ENCODE peak calls at places on chromosomes 6 and 20, in six cellular contexts. One of them, this sample, is unnamed.

GRCh38 chr6:54238407-54238806 is 69.8 kb upstream of the TINAG start:
- DNase-seq in K562: no peak
- DNase-seq in PC-3: peak
- DNase-seq in stomach: no peak
- DNase-seq in heart left ventricle: no peak
- DNase-seq in astrocyte: peak
- DNase-seq in this sample: no peak

GRCh38 chr6:116066789-116067188 is 6.1 kb upstream of the FRK start:
- DNase-seq in K562: no peak
- DNase-seq in PC-3: no peak
- DNase-seq in stomach: no peak
- DNase-seq in heart left ventricle: no peak
- DNase-seq in astrocyte: no peak
- DNase-seq in this sample: no peak

GRCh38 chr6:163613668-163614067 is 199.2 kb downstream of the QKI start:
- DNase-seq in K562: no peak
- DNase-seq in PC-3: no peak
- DNase-seq in stomach: no peak
- DNase-seq in heart left ventricle: no peak
- DNase-seq in astrocyte: no peak
- DNase-seq in this sample: no peak

GRCh38 chr20:24153101-24154040 is 164.8 kb upstream of the GGTLC1 start:
- DNase-seq in K562: no peak
- DNase-seq in PC-3: no peak
- DNase-seq in stomach: no peak
- DNase-seq in heart left ventricle: no peak
- DNase-seq in astrocyte: no peak
- DNase-seq in this sample: peak

GRCh38 chr20:40588891-40589290 is 100.1 kb downstream of the MAFB start:
- DNase-seq in K562: no peak
- DNase-seq in PC-3: no peak
- DNase-seq in stomach: no peak
- DNase-seq in heart left ventricle: no peak
- DNase-seq in astrocyte: no peak
- DNase-seq in this sample: no peak

GRCh38 chr6:140708386-140708785 is 1333.9 kb upstream of the CITED2 start:
- DNase-seq in K562: no peak
- DNase-seq in PC-3: no peak
- DNase-seq in stomach: no peak
- DNase-seq in heart left ventricle: no peak
- DNase-seq in astrocyte: no peak
- DNase-seq in this sample: no peak

GRCh38 chr20:52192296-52193007 is 873 bp upstream of the ZFP64 start:
- DNase-seq in K562: peak
- DNase-seq in PC-3: peak
- DNase-seq in stomach: no peak
- DNase-seq in heart left ventricle: peak
- DNase-seq in astrocyte: no peak
- DNase-seq in this sample: no peak

GRCh38 chr20:14860410-14860814 is 523.0 kb upstream of the FLRT3 start:
- DNase-seq in K562: no peak
- DNase-seq in PC-3: peak
- DNase-seq in stomach: no peak
- DNase-seq in heart left ventricle: no peak
- DNase-seq in astrocyte: no peak
- DNase-seq in this sample: no peak

GRCh38 chr20:32610897-32611218 is 25.7 kb upstream of the NOL4L start:
- DNase-seq in K562: no peak
- DNase-seq in PC-3: no peak
- DNase-seq in stomach: no peak
- DNase-seq in heart left ventricle: no peak
- DNase-seq in astrocyte: no peak
- DNase-seq in this sample: no peak

GRCh38 chr20:49380245-49380875 is 102.1 kb downstream of the KCNB1 start:
- DNase-seq in K562: no peak
- DNase-seq in PC-3: no peak
- DNase-seq in stomach: no peak
- DNase-seq in heart left ventricle: no peak
- DNase-seq in astrocyte: no peak
- DNase-seq in this sample: no peak

GRCh38 chr20:24779886-24780285 is 169.2 kb upstream of the CST7 start:
- DNase-seq in K562: no peak
- DNase-seq in PC-3: no peak
- DNase-seq in stomach: no peak
- DNase-seq in heart left ventricle: no peak
- DNase-seq in astrocyte: no peak
- DNase-seq in this sample: no peak

GRCh38 chr6:13712485-13712990 is 903 bp upstream of the RANBP9 start:
- DNase-seq in K562: no peak
- DNase-seq in PC-3: peak
- DNase-seq in stomach: no peak
- DNase-seq in heart left ventricle: no peak
- DNase-seq in astrocyte: no peak
- DNase-seq in this sample: no peak

GRCh38 chr6:144158133-144158532 is 7.8 kb downstream of the STX11 start:
- DNase-seq in K562: no peak
- DNase-seq in PC-3: peak
- DNase-seq in stomach: no peak
- DNase-seq in heart left ventricle: peak
- DNase-seq in astrocyte: peak
- DNase-seq in this sample: peak

GRCh38 chr20:13199279-13199678 is 21.8 kb upstream of the ISM1 start:
- DNase-seq in K562: no peak
- DNase-seq in PC-3: no peak
- DNase-seq in stomach: no peak
- DNase-seq in heart left ventricle: no peak
- DNase-seq in astrocyte: no peak
- DNase-seq in this sample: no peak

GRCh38 chr6:5640614-5641013 is 366.1 kb downstream of the NRN1 start:
- DNase-seq in K562: no peak
- DNase-seq in PC-3: no peak
- DNase-seq in stomach: no peak
- DNase-seq in heart left ventricle: no peak
- DNase-seq in astrocyte: no peak
- DNase-seq in this sample: no peak

GRCh38 chr6:42140756-42141602 is 1.4 kb downstream of the C6orf132 start:
- DNase-seq in K562: no peak
- DNase-seq in PC-3: no peak
- DNase-seq in stomach: peak
- DNase-seq in heart left ventricle: no peak
- DNase-seq in astrocyte: no peak
- DNase-seq in this sample: no peak

GRCh38 chr6:68975064-68975463 is 340.0 kb downstream of the ADGRB3 start:
- DNase-seq in K562: no peak
- DNase-seq in PC-3: no peak
- DNase-seq in stomach: no peak
- DNase-seq in heart left ventricle: peak
- DNase-seq in astrocyte: peak
- DNase-seq in this sample: no peak

GRCh38 chr20:41524980-41525613 is 93.1 kb downstream of the CHD6 start:
- DNase-seq in K562: no peak
- DNase-seq in PC-3: no peak
- DNase-seq in stomach: peak
- DNase-seq in heart left ventricle: peak
- DNase-seq in astrocyte: peak
- DNase-seq in this sample: peak

GRCh38 chr6:155224618-155225017 is 39.2 kb upstream of the CLDN20 start:
- DNase-seq in K562: no peak
- DNase-seq in PC-3: no peak
- DNase-seq in stomach: no peak
- DNase-seq in heart left ventricle: no peak
- DNase-seq in astrocyte: no peak
- DNase-seq in this sample: no peak

GRCh38 chr6:155219858-155220301 is 43.9 kb upstream of the CLDN20 start:
- DNase-seq in K562: no peak
- DNase-seq in PC-3: no peak
- DNase-seq in stomach: no peak
- DNase-seq in heart left ventricle: no peak
- DNase-seq in astrocyte: no peak
- DNase-seq in this sample: no peak

GRCh38 chr6:155227076-155227475 is 36.7 kb upstream of the CLDN20 start:
- DNase-seq in K562: no peak
- DNase-seq in PC-3: no peak
- DNase-seq in stomach: no peak
- DNase-seq in heart left ventricle: no peak
- DNase-seq in astrocyte: peak
- DNase-seq in this sample: no peak

GRCh38 chr6:155221086-155221485 is 42.7 kb upstream of the CLDN20 start:
- DNase-seq in K562: no peak
- DNase-seq in PC-3: no peak
- DNase-seq in stomach: no peak
- DNase-seq in heart left ventricle: no peak
- DNase-seq in astrocyte: no peak
- DNase-seq in this sample: no peak

GRCh38 chr6:155224031-155224451 is 39.8 kb upstream of the CLDN20 start:
- DNase-seq in K562: no peak
- DNase-seq in PC-3: peak
- DNase-seq in stomach: no peak
- DNase-seq in heart left ventricle: no peak
- DNase-seq in astrocyte: peak
- DNase-seq in this sample: no peak
- H3K4me3 ChIP-seq in K562: no peak
- H3K4me3 ChIP-seq in PC-3: no peak
- H3K4me3 ChIP-seq in stomach: no peak
- H3K4me3 ChIP-seq in heart left ventricle: no peak
- H3K4me3 ChIP-seq in astrocyte: no peak
- H3K4me3 ChIP-seq in this sample: no peak

DNA sequence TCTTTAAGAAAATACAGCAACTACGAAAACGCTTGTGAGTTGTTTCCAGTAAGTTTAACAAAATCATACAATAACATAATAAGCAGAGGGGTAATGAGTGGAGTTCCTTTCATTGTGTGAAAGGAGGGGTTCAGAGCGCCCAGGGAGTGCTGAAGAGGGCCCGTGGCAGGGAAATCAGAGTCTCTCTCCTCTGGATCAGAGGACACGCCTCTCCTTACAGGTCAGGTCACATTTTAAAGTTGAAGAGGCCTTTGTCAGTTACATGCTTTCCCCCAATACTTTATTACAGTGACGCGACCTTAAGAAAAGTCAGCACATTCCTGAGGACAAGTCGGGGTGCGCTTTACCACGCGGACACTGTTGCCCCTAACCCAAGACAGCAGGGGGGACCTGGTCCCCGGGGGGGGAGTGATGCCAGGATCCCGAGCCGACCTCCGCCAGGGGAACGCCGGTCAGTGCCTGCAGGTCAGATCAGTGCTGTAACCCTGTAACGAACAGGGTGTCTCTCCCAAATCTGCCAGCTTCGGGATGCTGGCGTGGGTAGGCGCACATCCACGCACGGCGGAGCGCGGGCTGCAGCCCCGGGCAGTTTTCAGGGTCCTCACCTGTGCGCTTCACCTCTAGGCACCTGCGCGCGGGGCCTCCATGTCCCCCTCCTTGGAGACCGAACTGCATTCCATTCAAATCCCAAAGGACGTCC is 848 bp downstream of the DACT2 start:
- DNase-seq in K562: no peak
- DNase-seq in PC-3: no peak
- DNase-seq in stomach: no peak
- DNase-seq in heart left ventricle: no peak
- DNase-seq in astrocyte: no peak
- DNase-seq in this sample: no peak
- H3K4me3 ChIP-seq in K562: no peak
- H3K4me3 ChIP-seq in PC-3: no peak
- H3K4me3 ChIP-seq in stomach: peak
- H3K4me3 ChIP-seq in heart left ventricle: peak
- H3K4me3 ChIP-seq in astrocyte: no peak
- H3K4me3 ChIP-seq in this sample: peak

GRCh38 chr6:32254761-32255211 is 30.9 kb upstream of the NOTCH4 start:
- DNase-seq in K562: peak
- DNase-seq in PC-3: no peak
- DNase-seq in stomach: no peak
- DNase-seq in heart left ventricle: no peak
- DNase-seq in astrocyte: no peak
- DNase-seq in this sample: no peak
- H3K4me3 ChIP-seq in K562: peak
- H3K4me3 ChIP-seq in PC-3: no peak
- H3K4me3 ChIP-seq in stomach: peak
- H3K4me3 ChIP-seq in heart left ventricle: peak
- H3K4me3 ChIP-seq in astrocyte: peak
- H3K4me3 ChIP-seq in this sample: peak

DNA sequence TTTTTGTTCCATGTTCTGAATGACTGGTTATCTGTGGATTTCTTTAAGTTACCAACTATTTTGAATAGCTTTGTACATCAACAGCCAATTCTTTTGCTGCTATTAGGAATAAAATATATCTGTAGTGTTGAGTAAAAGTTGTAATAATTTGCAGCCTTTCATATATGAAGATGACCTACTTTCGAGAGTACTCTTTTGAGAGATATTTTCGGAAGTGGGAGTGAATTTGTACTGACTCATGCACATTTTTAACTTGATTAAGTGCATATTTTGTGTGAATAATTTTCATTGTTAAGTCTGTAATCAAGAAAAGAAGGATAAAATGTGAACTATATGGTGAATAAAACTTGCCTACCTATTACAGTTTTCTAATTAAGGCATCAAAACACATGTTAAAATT is 51.9 kb downstream of the L3MBTL3 start:
- DNase-seq in K562: no peak
- DNase-seq in PC-3: no peak
- DNase-seq in stomach: no peak
- DNase-seq in heart left ventricle: no peak
- DNase-seq in astrocyte: peak
- DNase-seq in this sample: no peak
- H3K4me3 ChIP-seq in K562: no peak
- H3K4me3 ChIP-seq in PC-3: no peak
- H3K4me3 ChIP-seq in stomach: no peak
- H3K4me3 ChIP-seq in heart left ventricle: no peak
- H3K4me3 ChIP-seq in astrocyte: no peak
- H3K4me3 ChIP-seq in this sample: no peak

DNA sequence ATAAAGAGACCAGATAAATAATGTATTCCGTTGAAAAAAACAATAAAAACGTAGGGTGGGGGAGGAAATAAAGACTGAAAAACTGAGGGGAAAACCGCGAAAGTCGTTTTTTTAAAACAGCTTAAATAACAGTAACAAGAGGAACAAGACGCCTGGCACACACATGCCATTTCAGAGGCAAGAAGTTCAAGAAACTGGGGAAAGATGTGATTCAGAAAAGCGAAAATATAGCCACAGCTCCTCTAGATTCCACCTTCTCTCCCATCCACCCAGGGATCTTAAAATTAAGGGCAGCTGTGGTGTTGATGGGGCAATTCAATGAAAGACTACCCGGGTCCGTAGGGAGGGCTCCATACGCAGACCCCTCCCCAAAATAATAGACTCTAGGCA is 1.3 kb downstream of the EPB41L2 start:
- DNase-seq in K562: no peak
- DNase-seq in PC-3: no peak
- DNase-seq in stomach: no peak
- DNase-seq in heart left ventricle: no peak
- DNase-seq in astrocyte: no peak
- DNase-seq in this sample: no peak
- H3K4me3 ChIP-seq in K562: peak
- H3K4me3 ChIP-seq in PC-3: peak
- H3K4me3 ChIP-seq in stomach: peak
- H3K4me3 ChIP-seq in heart left ventricle: peak
- H3K4me3 ChIP-seq in astrocyte: peak
- H3K4me3 ChIP-seq in this sample: peak